ENCODE peak calls at places on chromosomes 7 and 10, in six cellular contexts. H is nephron progenitor cell, S is progenitor cell of endocrine pancreas, G is fibroblast of mammary gland, K is stomach, J is foreskin fibroblast. O is an unnamed sample.

GRCh38 chr7:146115665-146116451 is 743 bp upstream of the CNTNAP2 start:
- DNase-seq in H (peak; percentile 97), S (peak; percentile 88), G (peak; percentile 23), K (peak; percentile 27), J (no peak), O (peak; percentile 92)

GRCh38 chr7:35988818-35989217 is 164.2 kb upstream of the EEPD1 start:
- DNase-seq in H (peak; percentile 23), S (no peak), G (peak; percentile 4), K (peak; percentile 55), J (no peak), O (no peak)

GRCh38 chr7:120070201-120070600 is 202.8 kb upstream of the KCND2 start:
- DNase-seq in H (no peak), S (no peak), G (no peak), K (no peak), J (no peak), O (no peak)

GRCh38 chr7:20152057-20152456 is 65.1 kb downstream of the MACC1 start:
- DNase-seq in H (no peak), S (no peak), G (no peak), K (no peak), J (no peak), O (no peak)

GRCh38 chr10:71383972-71384687 is 12.6 kb upstream of the CDH23 start:
- DNase-seq in H (peak; percentile 93), S (peak; percentile 81), G (peak; percentile 30), K (peak; percentile 76), J (peak; percentile 27), O (peak; percentile 84)

GRCh38 chr10:108358912-108359311 is 1194.4 kb upstream of the SORCS1 start:
- DNase-seq in H (no peak), S (no peak), G (peak; percentile 97), K (no peak), J (peak; percentile 80), O (no peak)

GRCh38 chr10:122189185-122189584 is 81.9 kb upstream of the BTBD16 start:
- DNase-seq in H (no peak), S (no peak), G (no peak), K (no peak), J (no peak), O (no peak)

GRCh38 chr7:143229054-143229790 is 7.4 kb downstream of the TAS2R40 start:
- DNase-seq in H (peak; percentile 57), S (no peak), G (no peak), K (no peak), J (no peak), O (no peak)

GRCh38 chr7:4738711-4739527 is 36.5 kb upstream of the AP5Z1 start:
- DNase-seq in H (peak; percentile 25), S (no peak), G (peak; percentile 94), K (peak; percentile 36), J (peak; percentile 84), O (peak; percentile 11)

GRCh38 chr10:70465278-70465677 is 13.3 kb upstream of the PALD1 start:
- DNase-seq in H (no peak), S (no peak), G (no peak), K (no peak), J (no peak), O (no peak)

GRCh38 chr10:51786684-51787035 is 87.3 kb upstream of the CSTF2T start:
- DNase-seq in H (no peak), S (no peak), G (no peak), K (no peak), J (no peak), O (no peak)

GRCh38 chr7:133958822-133959221 is 168.3 kb upstream of the LRGUK start:
- DNase-seq in H (no peak), S (no peak), G (no peak), K (no peak), J (no peak), O (no peak)

GRCh38 chr7:522071-522937 is 2.7 kb upstream of the PDGFA start:
- DNase-seq in H (peak; percentile 63), S (peak; percentile 45), G (peak; percentile 15), K (peak; percentile 81), J (no peak), O (no peak)

GRCh38 chr7:1670894-1671875 is 1.1 kb downstream of the ELFN1 start:
- DNase-seq in H (no peak), S (peak; percentile 8), G (no peak), K (no peak), J (no peak), O (no peak)

GRCh38 chr7:75889826-75890225 is 11.0 kb downstream of the RHBDD2 start:
- DNase-seq in H (no peak), S (no peak), G (peak; percentile 67), K (no peak), J (no peak), O (no peak)

GRCh38 chr10:103149991-103150622 is 43.0 kb downstream of the NT5C2 start:
- DNase-seq in H (no peak), S (no peak), G (no peak), K (no peak), J (no peak), O (no peak)

GRCh38 chr7:101999420-101999819 is 182.0 kb downstream of the CUX1 start:
- DNase-seq in H (no peak), S (no peak), G (no peak), K (no peak), J (no peak), O (no peak)

DNA sequence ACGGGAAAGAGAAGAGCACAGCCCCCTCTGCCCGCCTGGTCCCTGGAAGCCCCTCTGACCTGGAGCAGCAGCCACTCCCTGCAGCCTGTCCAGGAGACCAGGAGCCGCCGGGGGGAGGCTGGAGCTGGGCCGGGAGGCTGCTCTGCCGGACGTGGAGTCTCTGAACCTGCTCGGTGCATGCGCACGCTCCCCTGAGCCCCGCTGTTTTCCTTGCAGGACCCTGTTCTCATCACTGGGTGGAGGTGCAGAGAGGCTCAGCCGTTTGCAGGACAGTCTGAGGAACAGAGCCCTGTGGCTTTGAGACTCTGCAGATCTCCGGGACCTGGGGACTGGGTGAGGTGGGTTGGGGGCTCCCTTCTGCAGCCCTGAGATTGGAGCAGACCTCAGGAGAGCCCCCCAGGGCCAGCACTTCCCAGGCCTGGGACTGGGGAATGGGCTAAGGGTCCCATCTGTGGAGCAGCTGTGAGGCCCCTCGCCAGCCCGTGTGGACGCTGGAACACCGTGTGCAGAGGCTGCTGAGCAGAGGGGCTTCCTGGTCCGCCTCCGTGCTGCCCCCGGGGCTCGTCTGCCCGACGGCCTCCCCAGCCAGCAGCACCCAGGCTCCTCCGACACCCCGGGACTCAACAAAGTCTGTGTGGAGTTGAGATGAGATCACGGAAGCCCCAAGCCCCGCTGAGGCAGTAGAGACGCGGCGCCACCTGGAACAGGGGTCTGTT is 48.5 kb upstream of the ADGRA1 start:
- DNase-seq in H (peak; percentile 55), S (no peak), G (no peak), K (no peak), J (no peak), O (no peak)
- TF ChIP-seq CTCF in H (peak; percentile 19), S (peak; percentile 27), G (no peak), K (no peak), J (no peak), O (no peak)

GRCh38 chr7:154832557-154833138 is 170.3 kb downstream of the PAXIP1 start:
- DNase-seq in H (peak; percentile 21), S (no peak), G (no peak), K (peak; percentile 49), J (no peak), O (no peak)

GRCh38 chr7:154835924-154836529 is 166.9 kb downstream of the PAXIP1 start:
- DNase-seq in H (no peak), S (no peak), G (no peak), K (no peak), J (no peak), O (no peak)

GRCh38 chr7:154837087-154837486 is 165.8 kb downstream of the PAXIP1 start:
- DNase-seq in H (no peak), S (no peak), G (no peak), K (no peak), J (no peak), O (no peak)

GRCh38 chr7:154837622-154838021 is 165.3 kb downstream of the PAXIP1 start:
- DNase-seq in H (no peak), S (no peak), G (no peak), K (no peak), J (no peak), O (no peak)

DNA sequence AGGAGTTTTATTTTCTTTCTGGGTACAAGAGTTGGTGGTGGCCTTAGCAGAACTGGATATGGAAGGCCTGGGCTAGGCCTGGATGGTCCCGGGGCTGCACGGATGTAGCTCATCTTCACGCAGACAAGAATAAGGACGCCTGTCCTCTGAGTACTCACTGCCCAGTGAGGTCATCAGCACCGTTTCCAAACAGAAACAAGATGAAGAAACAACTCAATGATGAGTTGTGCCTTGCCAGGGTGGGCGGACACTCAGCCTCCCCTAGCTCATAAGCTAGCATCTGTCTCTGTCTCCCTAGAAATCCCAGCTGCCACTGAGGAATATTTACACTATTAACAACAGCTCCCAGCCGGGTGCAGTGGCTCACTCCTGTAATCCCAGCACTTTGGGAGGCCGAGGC is 169.1 kb downstream of the PAXIP1 start:
- DNase-seq in H (no peak), S (no peak), G (no peak), K (no peak), J (no peak), O (no peak)
- TF ChIP-seq CTCF in H (no peak), S (no peak), G (no peak), K (no peak), J (no peak), O (no peak)

DNA sequence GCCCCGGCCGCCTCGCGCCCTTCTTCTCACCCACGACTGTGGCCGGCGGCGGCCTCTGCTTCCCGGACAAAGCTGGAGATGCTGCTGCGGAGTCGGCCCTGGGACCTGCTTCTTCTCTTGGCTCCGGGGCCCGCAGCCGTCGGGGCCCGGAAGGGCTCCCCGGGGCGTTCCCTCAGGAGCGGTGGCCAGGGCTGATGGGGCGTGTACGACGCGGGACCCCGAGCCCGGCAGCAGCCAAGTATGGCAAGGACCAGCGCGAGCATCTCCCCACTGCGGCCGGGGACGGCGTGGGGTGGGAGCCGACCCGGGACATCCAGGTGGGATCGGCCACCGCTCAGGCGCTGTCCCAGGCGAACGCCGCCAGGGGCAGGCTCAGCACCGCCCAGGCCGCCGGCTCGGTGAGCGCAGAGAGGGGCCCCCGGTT is 27.6 kb upstream of the BMS1 start:
- DNase-seq in H (peak; percentile 41), S (peak; percentile 15), G (no peak), K (no peak), J (no peak), O (no peak)
- TF ChIP-seq CTCF in H (no peak), S (peak; percentile 46), G (no peak), K (no peak), J (no peak), O (peak; percentile 26)

DNA sequence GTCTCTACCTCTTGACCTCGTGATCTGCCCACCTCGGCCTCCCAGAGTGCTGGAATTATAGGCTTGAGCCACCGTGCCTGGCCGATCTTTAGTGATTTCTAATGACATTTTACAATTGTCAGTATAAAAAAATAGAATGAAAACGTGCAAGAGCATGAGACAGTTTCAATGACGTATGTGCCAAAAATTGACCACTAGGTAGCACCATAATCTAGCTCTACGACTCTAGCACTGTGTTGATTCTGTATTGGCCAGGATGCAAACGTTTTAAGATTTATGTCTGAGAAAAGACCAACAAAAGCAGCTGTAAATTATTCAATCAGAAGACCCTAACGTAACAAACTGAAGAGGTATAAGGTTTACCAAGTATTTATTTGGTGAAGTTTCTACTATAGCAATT is 25.4 kb upstream of the EXOC6 start:
- DNase-seq in H (no peak), S (no peak), G (no peak), K (no peak), J (no peak), O (no peak)
- TF ChIP-seq CTCF in H (no peak), S (no peak), G (no peak), K (no peak), J (no peak), O (no peak)

GRCh38 chr7:70829221-70830059 is 302.5 kb upstream of the GALNT17 start:
- DNase-seq in H (peak; percentile 75), S (peak; percentile 47), G (peak; percentile 59), K (peak; percentile 62), J (peak; percentile 40), O (peak; percentile 74)
- TF ChIP-seq CTCF in H (peak; percentile 86), S (peak; percentile 79), G (peak; percentile 89), K (peak; percentile 95), J (peak; percentile 91), O (peak; percentile 84)

GRCh38 chr10:91880310-91880709 is 29.0 kb downstream of the FGFBP3 start:
- DNase-seq in H (no peak), S (no peak), G (no peak), K (no peak), J (no peak), O (no peak)
- TF ChIP-seq CTCF in H (no peak), S (peak; percentile 10), G (no peak), K (no peak), J (no peak), O (peak; percentile 46)